ENCODE peak calls at places on chromosomes 7 and 10, in five cellular contexts. K is H1, R is psoas muscle, U is astrocyte of the spinal cord, E is RWPE2. H is an unnamed sample.

GRCh38 chr7:108002726-108003590 is at the start of gene LAMB1:
- DNase-seq in K (peak; percentile 87), R (peak; percentile 81), U (peak; percentile 88), E (peak; percentile 79), H (peak; percentile 78)

GRCh38 chr7:120554960-120555571 is 282.1 kb downstream of the KCND2 start:
- DNase-seq in K (peak; percentile 56), R (no peak), U (peak; percentile 67), E (no peak), H (peak; percentile 44)

GRCh38 chr7:46545790-46546189 is 624.7 kb upstream of the IGFBP3 start:
- DNase-seq in K (no peak), R (no peak), U (peak; percentile 86), E (no peak), H (no peak)

GRCh38 chr7:106644999-106645398 is 16.0 kb downstream of the CCDC71L start:
- DNase-seq in K (no peak), R (no peak), U (no peak), E (no peak), H (no peak)

GRCh38 chr7:114865564-114865963 is 56.3 kb upstream of the MDFIC start:
- DNase-seq in K (peak; percentile 55), R (peak; percentile 39), U (peak; percentile 72), E (no peak), H (no peak)

GRCh38 chr10:32144817-32145688 is 88.8 kb upstream of the KIF5B start:
- DNase-seq in K (no peak), R (no peak), U (no peak), E (no peak), H (peak; percentile 72)

GRCh38 chr7:123876557-123877256 is 31.7 kb downstream of the HYAL4 start:
- DNase-seq in K (no peak), R (no peak), U (no peak), E (no peak), H (no peak)

GRCh38 chr10:62214364-62214874 is 54.2 kb downstream of the RTKN2 start:
- DNase-seq in K (no peak), R (no peak), U (no peak), E (no peak), H (no peak)

GRCh38 chr7:35752727-35753126 is 48.1 kb upstream of the SEPTIN7 start:
- DNase-seq in K (no peak), R (no peak), U (no peak), E (no peak), H (no peak)

GRCh38 chr7:128796325-128796724 is 4.6 kb downstream of the CCDC136 start:
- DNase-seq in K (no peak), R (no peak), U (peak; percentile 76), E (no peak), H (no peak)

GRCh38 chr7:47654672-47655340 is 72.9 kb upstream of the TNS3 start:
- DNase-seq in K (no peak), R (no peak), U (no peak), E (no peak), H (no peak)

DNA sequence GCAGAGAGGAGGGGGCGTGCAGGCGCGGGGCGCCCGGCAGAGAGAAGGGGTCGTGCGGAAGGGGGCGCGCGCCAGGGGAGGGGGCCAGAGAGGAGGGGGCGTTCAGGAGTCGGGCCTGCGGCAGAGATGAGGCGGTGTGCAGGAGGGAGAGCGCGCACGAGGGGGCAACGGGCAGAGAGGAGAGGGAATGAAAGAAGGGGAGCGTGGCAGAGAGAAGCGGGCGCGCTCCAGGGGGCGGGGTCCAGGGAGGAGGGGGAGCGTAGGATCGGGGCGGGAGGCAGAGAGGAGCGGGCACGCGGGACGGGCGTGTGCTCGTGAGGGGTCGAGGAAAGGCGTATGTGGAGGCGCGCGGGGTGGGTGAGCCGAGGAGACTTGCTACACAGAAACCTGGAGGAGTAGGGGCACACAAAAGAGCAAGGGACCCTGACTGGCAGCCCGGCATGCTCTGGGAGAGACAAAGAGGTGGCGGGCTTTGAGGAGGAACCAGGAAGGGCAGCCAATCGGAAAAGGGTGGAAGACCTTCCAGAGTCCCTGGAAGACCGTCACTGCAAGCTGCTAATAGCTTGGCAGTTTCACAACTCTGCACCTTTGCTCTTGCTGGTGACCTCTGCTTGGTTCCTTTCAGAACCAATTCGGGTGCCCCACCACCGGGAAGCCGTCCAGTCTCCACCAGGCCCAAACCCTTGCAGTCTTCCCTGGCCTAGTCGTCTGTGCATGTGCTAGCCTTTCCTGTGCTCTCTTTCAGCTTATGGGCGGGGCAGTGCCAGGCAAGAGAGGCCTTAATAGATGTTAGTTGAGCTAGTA is 621 bp downstream of the DYDC2 start:
- DNase-seq in K (peak; percentile 81), R (no peak), U (no peak), E (no peak), H (no peak)
- H3K4me3 ChIP-seq in K (peak overlapping the region; percentile 43), R (peak overlapping the region; percentile 58), U (peak overlapping the region; percentile 17), E (no peak overlapping the region), H (no peak overlapping the region)

GRCh38 chr7:112223310-112223709 is 16.8 kb downstream of the ZNF277 start:
- DNase-seq in K (no peak), R (no peak), U (no peak), E (no peak), H (no peak)
- H3K4me3 ChIP-seq in K (no peak overlapping the region), R (no peak overlapping the region), U (no peak overlapping the region), E (no peak overlapping the region), H (no peak overlapping the region)

GRCh38 chr10:82572686-82573226 is 697.8 kb downstream of the NRG3 start:
- DNase-seq in K (no peak), R (no peak), U (no peak), E (no peak), H (no peak)
- H3K4me3 ChIP-seq in K (no peak overlapping the region), R (no peak overlapping the region), U (no peak overlapping the region), E (no peak overlapping the region), H (no peak overlapping the region)

DNA sequence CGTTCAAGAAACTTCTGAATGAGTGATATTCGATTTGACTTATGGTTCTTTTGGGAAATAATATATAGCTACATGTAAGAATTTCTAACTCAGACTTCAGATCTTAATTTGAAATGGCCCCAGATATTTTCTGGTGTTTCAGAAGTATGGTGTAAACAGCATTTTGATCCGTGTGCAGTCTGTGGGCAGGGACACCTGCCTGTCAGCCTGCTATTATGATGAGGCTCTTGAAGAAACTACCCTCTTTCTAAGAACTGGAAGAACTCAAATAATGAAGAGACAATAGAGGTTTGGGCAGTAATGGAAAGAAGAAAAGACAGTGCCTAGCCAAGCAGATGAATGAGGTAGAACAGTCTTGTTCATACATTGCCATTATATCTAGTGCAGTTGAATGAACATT is 256.6 kb downstream of the ARHGAP21 start:
- DNase-seq in K (no peak), R (no peak), U (no peak), E (no peak), H (no peak)
- H3K4me3 ChIP-seq in K (no peak overlapping the region), R (peak overlapping the region; percentile 61), U (peak overlapping the region; percentile 68), E (peak overlapping the region; percentile 36), H (peak overlapping the region; percentile 9)

DNA sequence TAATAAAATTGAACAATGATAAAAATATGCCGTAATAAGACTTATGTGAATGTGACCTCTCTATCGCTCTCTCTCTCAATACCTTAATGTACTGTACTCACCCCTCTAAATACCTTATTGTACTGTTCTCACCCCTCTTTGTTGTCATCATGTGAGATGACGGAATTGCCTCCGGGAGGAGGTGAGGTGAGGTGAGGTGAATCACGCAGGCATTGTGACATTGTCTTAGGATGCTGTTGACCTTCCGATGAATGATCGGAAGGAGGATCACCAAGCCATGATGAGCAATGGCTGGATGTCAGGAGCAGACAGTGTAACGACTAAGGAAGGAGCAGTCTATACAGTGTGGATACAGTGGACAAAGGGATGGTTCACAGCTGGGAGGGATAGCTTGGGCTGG is 87.4 kb upstream of the FAM20C start:
- DNase-seq in K (no peak), R (no peak), U (no peak), E (no peak), H (no peak)
- H3K4me3 ChIP-seq in K (no peak overlapping the region), R (no peak overlapping the region), U (no peak overlapping the region), E (no peak overlapping the region), H (no peak overlapping the region)

DNA sequence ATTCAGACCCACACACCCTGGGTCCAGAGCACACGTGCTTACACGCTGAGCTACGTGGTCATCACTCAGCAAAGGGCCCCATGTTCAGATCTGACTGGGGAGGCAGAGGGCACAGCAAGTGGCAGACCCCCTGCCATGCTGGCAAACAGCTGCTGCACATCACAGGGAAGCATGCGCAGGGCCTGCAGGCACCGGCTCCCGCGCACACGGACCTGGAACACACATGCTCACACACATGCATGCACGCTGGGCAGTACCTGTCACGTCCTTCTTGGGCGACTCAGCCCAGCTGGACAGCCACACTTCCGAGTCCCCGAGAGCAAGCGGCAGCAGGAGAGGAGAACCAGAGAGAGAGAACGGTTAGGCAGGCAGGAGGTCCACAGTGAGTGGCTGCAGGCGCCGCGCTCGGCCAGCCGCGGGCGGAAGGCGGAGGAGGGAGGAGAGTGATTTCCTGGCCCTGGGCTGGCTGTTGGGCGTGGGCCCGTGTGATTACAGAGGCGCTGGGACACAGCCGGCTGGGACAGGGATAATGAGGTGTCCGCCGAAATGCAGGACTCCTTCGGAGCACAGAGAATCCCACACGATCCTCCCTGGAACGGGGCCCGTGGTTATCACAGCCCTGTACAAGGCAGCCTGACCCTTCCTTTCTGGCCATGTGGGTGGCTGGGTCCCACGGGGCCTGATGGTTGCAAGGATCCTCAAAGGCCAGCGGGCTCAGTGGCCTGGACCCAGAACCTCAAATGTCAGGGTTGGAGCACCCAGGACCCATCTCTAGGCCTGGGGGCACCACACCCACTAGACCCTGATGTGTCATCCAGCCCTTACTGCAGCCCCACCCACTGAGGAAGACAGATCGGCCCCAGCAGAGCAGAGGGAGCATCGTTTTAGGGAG is 175.1 kb downstream of the NEURL1 start:
- DNase-seq in K (no peak), R (peak; percentile 81), U (peak; percentile 24), E (no peak), H (peak; percentile 74)
- H3K4me3 ChIP-seq in K (no peak overlapping the region), R (peak overlapping the region; percentile 23), U (no peak overlapping the region), E (no peak overlapping the region), H (no peak overlapping the region)

GRCh38 chr10:86065711-86066251 is 300.8 kb downstream of the GRID1 start:
- DNase-seq in K (no peak), R (no peak), U (no peak), E (no peak), H (no peak)

GRCh38 chr10:86066696-86067095 is 299.9 kb downstream of the GRID1 start:
- DNase-seq in K (no peak), R (no peak), U (no peak), E (no peak), H (no peak)

GRCh38 chr10:86064931-86065662 is 301.5 kb downstream of the GRID1 start:
- DNase-seq in K (no peak), R (no peak), U (no peak), E (no peak), H (no peak)

GRCh38 chr10:86068532-86069337 is 297.9 kb downstream of the GRID1 start:
- DNase-seq in K (no peak), R (no peak), U (no peak), E (no peak), H (no peak)

DNA sequence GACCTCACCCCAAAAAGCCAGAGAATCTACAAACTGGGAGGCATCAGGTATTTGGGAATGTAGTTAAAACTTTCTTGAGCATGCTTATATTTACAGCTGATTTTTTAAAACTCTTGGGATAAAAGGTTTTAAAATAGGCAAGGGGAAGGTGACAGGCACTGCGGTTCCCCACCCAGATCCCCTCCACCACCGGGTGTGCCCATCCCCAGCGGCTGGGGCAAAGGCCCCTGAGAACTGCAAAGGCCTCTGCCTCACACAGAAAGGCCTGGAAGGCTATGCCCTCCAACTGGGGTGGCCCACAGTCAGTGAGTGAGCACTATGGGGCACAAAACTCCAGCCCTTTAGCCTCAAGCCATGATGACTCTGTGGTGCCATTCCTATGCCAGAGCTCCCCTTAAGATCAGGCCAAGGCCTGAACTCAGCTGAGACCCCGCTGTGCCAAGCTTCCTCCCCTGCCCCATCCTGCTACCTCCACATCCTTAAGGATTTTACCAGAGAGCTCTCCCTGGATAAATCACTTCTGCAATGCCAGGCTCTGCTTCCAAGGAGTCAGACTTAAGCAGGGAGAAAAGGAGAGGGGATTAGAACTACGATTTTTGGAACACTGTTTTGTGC is 299.1 kb downstream of the GRID1 start:
- DNase-seq in K (no peak), R (no peak), U (no peak), E (no peak), H (no peak)
- H3K4me3 ChIP-seq in K (no peak overlapping the region), R (no peak overlapping the region), U (no peak overlapping the region), E (no peak overlapping the region), H (no peak overlapping the region)